ENCODE peak calls at places on chromosomes 11 and 22, in five cellular contexts. I is ovary, L is hepatocyte, Q is Panc1, P is left ventricle myocardium inferior. B is an unnamed sample.

GRCh38 chr11:83158474-83158786 is 1.5 kb downstream of the PCF11 start:
- DNase-seq in Q (no peak), I (no peak), P (no peak), L (no peak), B (no peak)

GRCh38 chr22:32714458-32715250 is 86.9 kb upstream of the TIMP3 start:
- DNase-seq in Q (no peak), I (no peak), L (no peak), P (no peak), B (no peak)

GRCh38 chr22:46574993-46575914 is 37.8 kb upstream of the CELSR1 start:
- DNase-seq in L (peak), P (peak), Q (no peak), I (no peak), B (peak)

GRCh38 chr11:18739684-18740083 is 13.7 kb upstream of the IGSF22 start:
- DNase-seq in Q (no peak), I (no peak), P (no peak), L (no peak), B (no peak)

GRCh38 chr11:62880231-62880802 is 379 bp upstream of the SLC3A2 start:
- DNase-seq in I (peak), P (no peak), Q (no peak), L (peak), B (peak)

GRCh38 chr11:2812371-2812991 is 73.1 kb downstream of the CDKN1C start:
- DNase-seq in P (peak), Q (no peak), L (peak), I (peak), B (peak)

GRCh38 chr11:102447193-102447592 is 5.4 kb downstream of the TMEM123 start:
- DNase-seq in L (no peak), I (no peak), P (no peak), Q (no peak), B (no peak)

GRCh38 chr11:83641511-83641910 is 355.3 kb upstream of the CCDC90B start:
- DNase-seq in I (no peak), Q (no peak), P (peak), L (peak), B (peak)

GRCh38 chr11:75602916-75603315 is 40.9 kb downstream of the SERPINH1 start:
- DNase-seq in I (no peak), L (no peak), P (no peak), Q (no peak), B (no peak)

GRCh38 chr22:42883970-42884369 is 26.9 kb upstream of the ARFGAP3 start:
- DNase-seq in I (no peak), L (no peak), Q (no peak), P (no peak), B (no peak)

GRCh38 chr11:68338041-68338800 is 25.8 kb downstream of the LRP5 start:
- DNase-seq in Q (no peak), P (no peak), I (no peak), L (no peak), B (peak)

GRCh38 chr22:41517172-41518047 is 26.9 kb downstream of the POLR3H start:
- DNase-seq in P (peak), L (peak), Q (no peak), I (peak), B (no peak)

GRCh38 chr11:122910775-122911174 is 28.2 kb downstream of the JHY start:
- DNase-seq in I (no peak), L (peak), P (no peak), Q (peak), B (no peak)

DNA sequence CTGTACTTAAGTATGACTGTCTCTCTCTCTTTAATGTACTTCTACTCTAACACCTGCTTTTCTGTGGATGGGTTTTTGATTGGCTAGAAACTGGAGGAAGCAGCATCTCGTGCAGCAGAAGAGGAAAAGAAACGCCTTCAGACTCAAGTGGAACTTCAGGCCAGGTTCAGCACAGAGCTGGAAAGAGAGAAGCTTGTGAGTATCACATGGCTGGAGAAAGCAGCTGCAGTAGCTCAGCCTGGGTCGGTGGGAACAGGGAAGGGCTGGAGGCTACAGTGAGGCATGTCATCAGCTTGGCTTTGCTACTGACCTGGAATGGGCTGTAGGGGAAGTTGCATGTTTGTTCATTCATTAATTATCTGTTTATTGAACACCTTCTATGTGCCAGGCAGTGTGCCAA is 74.2 kb downstream of the SWAP70 start:
- DNase-seq in Q (no peak), L (no peak), P (no peak), I (no peak), B (no peak)
- H3K27ac ChIP-seq in Q (no peak), L (no peak), P (peak), I (no peak), B (no peak)

GRCh38 chr11:44037658-44037998 is 10.2 kb upstream of the ACCSL start:
- DNase-seq in Q (no peak), L (no peak), I (no peak), P (no peak), B (no peak)
- H3K27ac ChIP-seq in Q (no peak), L (no peak), I (no peak), P (no peak), B (no peak)

DNA sequence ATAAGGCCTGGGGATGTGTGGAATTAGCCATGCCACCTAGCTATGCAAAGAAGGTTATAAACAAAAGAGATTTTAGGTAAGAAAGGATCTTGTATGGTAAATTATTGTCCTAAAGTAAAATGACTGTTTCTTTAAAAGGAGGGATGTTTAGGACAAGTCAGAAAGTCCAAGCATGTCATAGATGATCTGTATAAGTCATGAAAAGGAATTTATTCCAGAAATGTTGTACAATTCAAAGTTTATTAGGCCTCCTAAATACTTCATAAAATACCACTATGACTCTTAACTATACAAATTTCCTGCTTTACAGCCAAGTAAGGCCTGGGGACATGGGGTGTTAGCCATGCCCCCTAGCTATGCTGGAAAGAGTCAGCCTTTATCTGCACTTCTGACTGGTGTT is 22.7 kb downstream of the OR5A2 start:
- DNase-seq in L (no peak), Q (no peak), I (no peak), P (no peak), B (no peak)
- H3K27ac ChIP-seq in L (no peak), Q (no peak), I (no peak), P (no peak), B (no peak)

GRCh38 chr11:25048632-25049031 is 551.8 kb downstream of the LUZP2 start:
- DNase-seq in P (no peak), I (no peak), Q (no peak), L (no peak), B (no peak)

GRCh38 chr11:25057861-25058260 is 561.0 kb downstream of the LUZP2 start:
- DNase-seq in P (no peak), I (no peak), L (no peak), Q (no peak), B (no peak)

GRCh38 chr11:25052844-25053243 is 556.0 kb downstream of the LUZP2 start:
- DNase-seq in I (no peak), Q (no peak), L (no peak), P (no peak), B (no peak)
- H3K27ac ChIP-seq in I (no peak), Q (no peak), L (no peak), P (no peak), B (no peak)

B was measured in heart left ventricle.